ENCODE peak calls at places on chromosome 4, in seven cellular contexts. One of them, this sample, is unnamed.

GRCh38 chr4:174919886-174920423 is 1.8 kb downstream of the ADAM29 start:
- DNase-seq in trophoblast cell: peak; percentile 1
- DNase-seq in IMR-90: no peak
- DNase-seq in mesendoderm: no peak
- DNase-seq in H1: no peak
- DNase-seq in H9: no peak
- DNase-seq in mesenchymal stem cell: no peak
- DNase-seq in this sample: no peak

GRCh38 chr4:137635596-137635995 is 103.3 kb upstream of the PCDH18 start:
- DNase-seq in mesenchymal stem cell: no peak
- DNase-seq in H1: no peak
- DNase-seq in IMR-90: no peak
- DNase-seq in mesendoderm: peak; percentile 14
- DNase-seq in trophoblast cell: no peak
- DNase-seq in H9: no peak
- DNase-seq in this sample: no peak

GRCh38 chr4:85406185-85406584 is 68.8 kb upstream of the ARHGAP24 start:
- DNase-seq in trophoblast cell: no peak
- DNase-seq in mesenchymal stem cell: no peak
- DNase-seq in H1: no peak
- DNase-seq in mesendoderm: no peak
- DNase-seq in H9: no peak
- DNase-seq in IMR-90: no peak
- DNase-seq in this sample: no peak

GRCh38 chr4:101643201-101643600 is 147.3 kb upstream of the BANK1 start:
- DNase-seq in H9: no peak
- DNase-seq in mesendoderm: peak; percentile 5
- DNase-seq in trophoblast cell: no peak
- DNase-seq in IMR-90: no peak
- DNase-seq in H1: no peak
- DNase-seq in mesenchymal stem cell: no peak
- DNase-seq in this sample: no peak

GRCh38 chr4:64417974-64418373 is 8.7 kb upstream of the TECRL start:
- DNase-seq in trophoblast cell: no peak
- DNase-seq in IMR-90: no peak
- DNase-seq in H9: no peak
- DNase-seq in mesendoderm: no peak
- DNase-seq in mesenchymal stem cell: no peak
- DNase-seq in H1: no peak
- DNase-seq in this sample: peak; percentile 9

GRCh38 chr4:77859256-77859655 is 3.4 kb upstream of the MRPL1 start:
- DNase-seq in H9: no peak
- DNase-seq in mesenchymal stem cell: no peak
- DNase-seq in IMR-90: no peak
- DNase-seq in H1: no peak
- DNase-seq in mesendoderm: no peak
- DNase-seq in trophoblast cell: no peak
- DNase-seq in this sample: no peak

GRCh38 chr4:65845169-65845568 is 174.9 kb upstream of the EPHA5 start:
- DNase-seq in H9: no peak
- DNase-seq in mesendoderm: no peak
- DNase-seq in mesenchymal stem cell: no peak
- DNase-seq in trophoblast cell: no peak
- DNase-seq in H1: no peak
- DNase-seq in IMR-90: no peak
- DNase-seq in this sample: no peak

GRCh38 chr4:165079476-165079875 is 25.8 kb downstream of the TRIM75 start:
- DNase-seq in mesenchymal stem cell: no peak
- DNase-seq in mesendoderm: no peak
- DNase-seq in IMR-90: peak; percentile 44
- DNase-seq in H1: no peak
- DNase-seq in H9: no peak
- DNase-seq in trophoblast cell: no peak
- DNase-seq in this sample: no peak

GRCh38 chr4:3853388-3854035 is 87.3 kb downstream of the ADRA2C start:
- DNase-seq in H1: no peak
- DNase-seq in mesendoderm: no peak
- DNase-seq in IMR-90: no peak
- DNase-seq in mesenchymal stem cell: no peak
- DNase-seq in trophoblast cell: no peak
- DNase-seq in H9: no peak
- DNase-seq in this sample: no peak

GRCh38 chr4:127145001-127145400 is 487.8 kb upstream of the INTU start:
- DNase-seq in mesenchymal stem cell: no peak
- DNase-seq in mesendoderm: no peak
- DNase-seq in trophoblast cell: no peak
- DNase-seq in H9: no peak
- DNase-seq in IMR-90: no peak
- DNase-seq in H1: no peak
- DNase-seq in this sample: no peak

GRCh38 chr4:123443401-123444297 is 47.1 kb downstream of the SPRY1 start:
- DNase-seq in H9: no peak
- DNase-seq in H1: no peak
- DNase-seq in trophoblast cell: no peak
- DNase-seq in mesendoderm: peak; percentile 63
- DNase-seq in mesenchymal stem cell: peak; percentile 34
- DNase-seq in IMR-90: peak; percentile 21
- DNase-seq in this sample: no peak

GRCh38 chr4:153763404-153763803 is 3.6 kb upstream of the RNF175 start:
- DNase-seq in mesendoderm: peak; percentile 63
- DNase-seq in IMR-90: no peak
- DNase-seq in mesenchymal stem cell: no peak
- DNase-seq in H1: no peak
- DNase-seq in H9: no peak
- DNase-seq in trophoblast cell: no peak
- DNase-seq in this sample: no peak

GRCh38 chr4:99324978-99325377 is 3.8 kb upstream of the ADH1B start:
- DNase-seq in mesenchymal stem cell: peak; percentile 47
- DNase-seq in mesendoderm: no peak
- DNase-seq in H1: no peak
- DNase-seq in trophoblast cell: no peak
- DNase-seq in H9: no peak
- DNase-seq in IMR-90: peak; percentile 83
- DNase-seq in this sample: no peak
- H3K4ac ChIP-seq in mesenchymal stem cell: no peak overlapping the region
- H3K4ac ChIP-seq in mesendoderm: no peak overlapping the region
- H3K4ac ChIP-seq in H1: no peak overlapping the region
- H3K4ac ChIP-seq in trophoblast cell: no peak overlapping the region
- H3K4ac ChIP-seq in H9: no peak overlapping the region
- H3K4ac ChIP-seq in IMR-90: no peak overlapping the region
- H3K4ac ChIP-seq in this sample: no peak overlapping the region

GRCh38 chr4:2290974-2291704 is 29.2 kb upstream of the MXD4 start:
- DNase-seq in H9: no peak
- DNase-seq in trophoblast cell: no peak
- DNase-seq in H1: no peak
- DNase-seq in IMR-90: no peak
- DNase-seq in mesenchymal stem cell: no peak
- DNase-seq in mesendoderm: no peak
- DNase-seq in this sample: no peak

GRCh38 chr4:2290488-2290887 is 28.6 kb upstream of the MXD4 start:
- DNase-seq in mesendoderm: no peak
- DNase-seq in mesenchymal stem cell: no peak
- DNase-seq in trophoblast cell: no peak
- DNase-seq in H9: no peak
- DNase-seq in IMR-90: no peak
- DNase-seq in H1: no peak
- DNase-seq in this sample: no peak

GRCh38 chr4:2292679-2293108 is 30.8 kb upstream of the MXD4 start:
- DNase-seq in mesenchymal stem cell: no peak
- DNase-seq in mesendoderm: no peak
- DNase-seq in H9: no peak
- DNase-seq in H1: no peak
- DNase-seq in IMR-90: peak; percentile 75
- DNase-seq in trophoblast cell: no peak
- DNase-seq in this sample: no peak

GRCh38 chr4:2289955-2290333 is 28.0 kb upstream of the MXD4 start:
- DNase-seq in mesenchymal stem cell: no peak
- DNase-seq in trophoblast cell: no peak
- DNase-seq in IMR-90: no peak
- DNase-seq in H9: no peak
- DNase-seq in mesendoderm: no peak
- DNase-seq in H1: no peak
- DNase-seq in this sample: no peak

GRCh38 chr4:2291705-2292651 is 30.1 kb upstream of the MXD4 start:
- DNase-seq in mesenchymal stem cell: no peak
- DNase-seq in trophoblast cell: no peak
- DNase-seq in H1: no peak
- DNase-seq in H9: no peak
- DNase-seq in IMR-90: no peak
- DNase-seq in mesendoderm: no peak
- DNase-seq in this sample: no peak
- H3K4ac ChIP-seq in mesenchymal stem cell: no peak overlapping the region
- H3K4ac ChIP-seq in trophoblast cell: no peak overlapping the region
- H3K4ac ChIP-seq in H1: no peak overlapping the region
- H3K4ac ChIP-seq in H9: no peak overlapping the region
- H3K4ac ChIP-seq in IMR-90: peak overlapping the region; percentile 40
- H3K4ac ChIP-seq in mesendoderm: no peak overlapping the region
- H3K4ac ChIP-seq in this sample: no peak overlapping the region

GRCh38 chr4:150206981-150207380 is 128.7 kb downstream of the DCLK2 start:
- DNase-seq in H9: no peak
- DNase-seq in mesendoderm: no peak
- DNase-seq in IMR-90: no peak
- DNase-seq in trophoblast cell: no peak
- DNase-seq in H1: no peak
- DNase-seq in mesenchymal stem cell: no peak
- DNase-seq in this sample: no peak
- H3K4ac ChIP-seq in H9: no peak overlapping the region
- H3K4ac ChIP-seq in mesendoderm: no peak overlapping the region
- H3K4ac ChIP-seq in IMR-90: no peak overlapping the region
- H3K4ac ChIP-seq in trophoblast cell: no peak overlapping the region
- H3K4ac ChIP-seq in H1: no peak overlapping the region
- H3K4ac ChIP-seq in mesenchymal stem cell: no peak overlapping the region
- H3K4ac ChIP-seq in this sample: no peak overlapping the region

GRCh38 chr4:40240040-40240653 is 43.3 kb downstream of the RHOH start:
- DNase-seq in IMR-90: peak; percentile 11
- DNase-seq in H9: no peak
- DNase-seq in H1: no peak
- DNase-seq in mesenchymal stem cell: peak; percentile 27
- DNase-seq in trophoblast cell: no peak
- DNase-seq in mesendoderm: no peak
- DNase-seq in this sample: no peak
- H3K4ac ChIP-seq in IMR-90: no peak overlapping the region
- H3K4ac ChIP-seq in H9: no peak overlapping the region
- H3K4ac ChIP-seq in H1: no peak overlapping the region
- H3K4ac ChIP-seq in mesenchymal stem cell: no peak overlapping the region
- H3K4ac ChIP-seq in trophoblast cell: no peak overlapping the region
- H3K4ac ChIP-seq in mesendoderm: no peak overlapping the region
- H3K4ac ChIP-seq in this sample: no peak overlapping the region